ENCODE peak calls at places on chromosomes 3 and 15, in seven cellular contexts. B, T, P, R, E, L and J are unnamed samples.

GRCh38 chr3:158789592-158789991 is 12.3 kb upstream of the MFSD1 start:
- DNase-seq in E (peak; percentile 90), R (peak; percentile 78), B (no peak), L (peak; percentile 13), T (peak; percentile 64), P (peak; percentile 79), J (peak; percentile 82)

GRCh38 chr3:132145833-132146232 is 111.0 kb upstream of the CPNE4 start:
- DNase-seq in L (no peak), R (peak; percentile 59), B (no peak), P (peak; percentile 13), T (peak; percentile 22), E (no peak), J (peak; percentile 30)

GRCh38 chr3:171846594-171846993 is 3.4 kb downstream of the TMEM212 start:
- DNase-seq in T (peak; percentile 25), P (peak; percentile 47), R (peak; percentile 57), B (peak; percentile 24), E (peak; percentile 80), L (no peak), J (peak; percentile 37)

GRCh38 chr3:98232489-98232888 is 31.6 kb upstream of the OR5H6 start:
- DNase-seq in B (no peak), R (no peak), T (no peak), L (no peak), E (no peak), P (no peak), J (no peak)

GRCh38 chr3:127454051-127454450 is 136.5 kb downstream of the TPRA1 start:
- DNase-seq in L (no peak), P (no peak), B (no peak), E (no peak), T (no peak), R (no peak), J (no peak)

GRCh38 chr3:53030864-53031445 is 14.9 kb downstream of the SFMBT1 start:
- DNase-seq in T (no peak), R (no peak), L (no peak), P (no peak), E (no peak), B (no peak), J (no peak)

GRCh38 chr3:123774474-123774873 is 109.7 kb downstream of the MYLK start:
- DNase-seq in L (no peak), E (no peak), B (no peak), P (no peak), T (no peak), R (no peak), J (no peak)

GRCh38 chr3:86794336-86795065 is 196.4 kb downstream of the VGLL3 start:
- DNase-seq in L (no peak), R (peak; percentile 40), P (peak; percentile 49), B (no peak), E (peak; percentile 61), T (peak; percentile 35), J (peak; percentile 46)

GRCh38 chr3:120498947-120499346 is 48.2 kb upstream of the FSTL1 start:
- DNase-seq in B (no peak), P (peak; percentile 98), E (peak; percentile 99), L (no peak), T (peak; percentile 99), R (peak; percentile 99), J (peak; percentile 97)

GRCh38 chr3:98655666-98656065 is 62.3 kb upstream of the CPOX start:
- DNase-seq in T (peak; percentile 58), P (peak; percentile 81), R (peak; percentile 64), B (no peak), L (no peak), E (peak; percentile 22), J (peak; percentile 65)

GRCh38 chr3:196793224-196793623 is 53.6 kb downstream of the PAK2 start:
- DNase-seq in T (peak; percentile 63), E (peak; percentile 95), P (peak; percentile 92), B (no peak), R (peak; percentile 42), L (no peak), J (peak; percentile 99)

GRCh38 chr3:129005526-129006303 is 4.6 kb downstream of the EFCC1 start:
- DNase-seq in B (no peak), R (no peak), E (peak; percentile 66), P (peak; percentile 59), L (peak; percentile 47), T (peak; percentile 36), J (peak; percentile 40)

GRCh38 chr15:71251548-71252035 is 136.3 kb downstream of the THSD4 start:
- DNase-seq in L (no peak), R (no peak), P (no peak), B (no peak), T (no peak), E (peak; percentile 22), J (no peak)

GRCh38 chr3:193010191-193010590 is 92.5 kb upstream of the MB21D2 start:
- DNase-seq in T (peak; percentile 36), E (no peak), B (no peak), R (no peak), L (no peak), P (no peak), J (peak; percentile 40)

GRCh38 chr3:45496550-45496949 is 98.0 kb upstream of the LIMD1 start:
- DNase-seq in R (peak; percentile 70), B (no peak), L (no peak), E (peak; percentile 71), T (peak; percentile 27), P (peak; percentile 80), J (peak; percentile 77)

GRCh38 chr3:71150293-71150954 is 433.1 kb downstream of the FOXP1 start:
- DNase-seq in R (no peak), L (no peak), B (no peak), E (peak; percentile 62), P (no peak), T (no peak), J (no peak)

GRCh38 chr3:148881286-148881685 is 16.2 kb downstream of the CPA3 start:
- DNase-seq in P (peak; percentile 16), T (peak; percentile 56), L (no peak), E (peak; percentile 68), B (no peak), R (peak; percentile 25), J (no peak)

GRCh38 chr15:26891448-26891881 is 24.6 kb downstream of the GABRA5 start:
- DNase-seq in L (peak; percentile 32), E (peak; percentile 82), T (peak; percentile 67), B (no peak), R (peak; percentile 56), P (peak; percentile 71), J (peak; percentile 54)

GRCh38 chr15:98528056-98528725 is 120.1 kb upstream of the IGF1R start:
- DNase-seq in L (no peak), B (no peak), R (no peak), T (no peak), E (no peak), P (no peak), J (no peak)

GRCh38 chr15:98524838-98525540 is 123.3 kb upstream of the IGF1R start:
- DNase-seq in E (no peak), L (no peak), T (no peak), B (no peak), P (no peak), R (no peak), J (no peak)

GRCh38 chr15:98525625-98526024 is 122.7 kb upstream of the IGF1R start:
- DNase-seq in L (no peak), P (peak; percentile 20), B (no peak), E (peak; percentile 24), T (peak; percentile 63), R (no peak), J (peak; percentile 35)

GRCh38 chr15:98524274-98524673 is 124.1 kb upstream of the IGF1R start:
- DNase-seq in T (no peak), B (no peak), L (no peak), P (no peak), R (no peak), E (no peak), J (no peak)

DNA sequence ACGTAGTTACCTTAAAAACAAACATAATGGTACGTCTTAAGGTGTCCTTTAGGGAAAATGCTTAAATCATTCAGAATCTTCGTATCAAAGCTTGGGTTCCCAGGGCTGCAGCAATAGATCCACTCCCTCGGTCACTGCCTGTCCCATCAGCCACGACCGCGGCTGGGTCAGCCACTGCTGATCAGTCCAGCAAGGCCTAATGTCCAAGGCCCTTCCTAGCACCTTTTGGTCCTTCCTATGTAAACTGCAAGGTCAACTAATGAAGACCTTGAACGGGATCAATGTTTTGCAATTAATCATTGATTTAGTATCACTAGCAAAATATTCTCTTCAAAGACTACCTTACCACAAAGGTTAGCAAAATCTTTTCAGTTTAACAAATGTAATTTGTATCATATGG is 122.2 kb upstream of the IGF1R start:
- DNase-seq in P (no peak), E (no peak), T (no peak), R (no peak), B (no peak), L (no peak), J (no peak)
- H3K4me3 ChIP-seq in P (no peak overlapping the region), E (no peak overlapping the region), T (no peak overlapping the region), R (no peak overlapping the region), B (no peak overlapping the region), L (no peak overlapping the region), J (no peak overlapping the region)

GRCh38 chr3:63661242-63661641 is 8.8 kb downstream of the SNTN start:
- DNase-seq in E (peak; percentile 35), L (peak; percentile 8), T (no peak), R (peak; percentile 26), P (peak; percentile 8), B (no peak), J (peak; percentile 27)

GRCh38 chr3:63656791-63657190 is 4.3 kb downstream of the SNTN start:
- DNase-seq in P (peak; percentile 47), E (peak; percentile 44), L (no peak), B (no peak), T (peak; percentile 76), R (peak; percentile 91), J (peak; percentile 46)

GRCh38 chr3:63662011-63662410 is 9.5 kb downstream of the SNTN start:
- DNase-seq in L (no peak), R (no peak), B (no peak), P (no peak), E (no peak), T (no peak), J (no peak)

GRCh38 chr3:63662500-63662899 is 10.0 kb downstream of the SNTN start:
- DNase-seq in T (peak; percentile 27), P (no peak), E (no peak), L (no peak), B (no peak), R (peak; percentile 34), J (peak; percentile 25)
- TF ChIP-seq CTCF in T (peak; percentile 32), P (no peak), E (no peak), L (no peak), B (no peak), R (peak; percentile 10), J (no peak)

GRCh38 chr3:51670711-51671089 is 352 bp upstream of the TEX264 start:
- DNase-seq in B (no peak), E (no peak), L (no peak), R (peak; percentile 3), T (no peak), P (no peak), J (no peak)
- H3K4me3 ChIP-seq in B (peak overlapping the region; percentile 63), E (peak overlapping the region; percentile 89), L (peak overlapping the region; percentile 95), R (peak overlapping the region; percentile 55), T (peak overlapping the region; percentile 66), P (peak overlapping the region; percentile 85), J (peak overlapping the region; percentile 86)

GRCh38 chr15:55518009-55518408 is 10.0 kb upstream of the DNAAF4 start:
- DNase-seq in P (no peak), L (no peak), R (no peak), B (no peak), T (no peak), E (no peak), J (no peak)

GRCh38 chr15:55515991-55516776 is 8.2 kb upstream of the DNAAF4 start:
- DNase-seq in T (no peak), P (no peak), B (no peak), E (no peak), L (no peak), R (no peak), J (no peak)

GRCh38 chr15:55514414-55514850 is 6.4 kb upstream of the DNAAF4 start:
- DNase-seq in T (no peak), L (no peak), R (no peak), B (no peak), E (no peak), P (no peak), J (no peak)

GRCh38 chr15:55522741-55523450 is 14.9 kb upstream of the DNAAF4 start:
- DNase-seq in T (no peak), E (no peak), L (no peak), P (no peak), B (no peak), R (no peak), J (no peak)

GRCh38 chr15:55518641-55519040 is 10.6 kb upstream of the DNAAF4 start:
- DNase-seq in P (no peak), E (peak; percentile 38), R (no peak), T (no peak), B (no peak), L (no peak), J (peak; percentile 4)
- TF ChIP-seq CTCF in P (peak; percentile 33), E (peak; percentile 47), R (peak; percentile 25), T (peak; percentile 18), B (no peak), L (peak; percentile 47), J (peak; percentile 58)